ENCODE peak calls at places on chromosomes 4 and X, in eight cellular contexts. One of them, this sample, is unnamed.

GRCh38 chr4:158193171-158193749 is 17.0 kb upstream of the TMEM144 start:
- DNase-seq in aorta: no peak
- DNase-seq in HCT116: peak
- DNase-seq in right cardiac atrium: no peak
- DNase-seq in stomach: no peak
- DNase-seq in testis: no peak
- DNase-seq in lower lobe of right lung: no peak
- DNase-seq in GM12878: no peak
- DNase-seq in this sample: peak

GRCh38 chrX:41600266-41600665 is 88.5 kb upstream of the GPR34 start:
- DNase-seq in stomach: no peak
- DNase-seq in right cardiac atrium: no peak
- DNase-seq in aorta: no peak
- DNase-seq in HCT116: no peak
- DNase-seq in GM12878: no peak
- DNase-seq in testis: no peak
- DNase-seq in lower lobe of right lung: no peak
- DNase-seq in this sample: peak

GRCh38 chr4:103046416-103047290 is 27.1 kb upstream of the SLC9B1 start:
- DNase-seq in stomach: peak
- DNase-seq in testis: peak
- DNase-seq in right cardiac atrium: peak
- DNase-seq in aorta: no peak
- DNase-seq in GM12878: no peak
- DNase-seq in HCT116: peak
- DNase-seq in lower lobe of right lung: no peak
- DNase-seq in this sample: peak

GRCh38 chrX:64792598-64793337 is 183.5 kb downstream of the ZC4H2 start:
- DNase-seq in GM12878: no peak
- DNase-seq in right cardiac atrium: no peak
- DNase-seq in aorta: no peak
- DNase-seq in HCT116: no peak
- DNase-seq in lower lobe of right lung: no peak
- DNase-seq in testis: no peak
- DNase-seq in stomach: no peak
- DNase-seq in this sample: no peak

GRCh38 chr4:180993179-180993841 is 1249.9 kb upstream of the TENM3 start:
- DNase-seq in aorta: no peak
- DNase-seq in HCT116: no peak
- DNase-seq in GM12878: no peak
- DNase-seq in testis: no peak
- DNase-seq in right cardiac atrium: no peak
- DNase-seq in stomach: no peak
- DNase-seq in lower lobe of right lung: no peak
- DNase-seq in this sample: no peak

GRCh38 chr4:54076673-54077072 is 12.3 kb upstream of the CHIC2 start:
- DNase-seq in stomach: no peak
- DNase-seq in right cardiac atrium: no peak
- DNase-seq in lower lobe of right lung: no peak
- DNase-seq in aorta: no peak
- DNase-seq in testis: no peak
- DNase-seq in HCT116: no peak
- DNase-seq in GM12878: no peak
- DNase-seq in this sample: no peak

GRCh38 chr4:100124715-100125114 is 65.6 kb downstream of the DDIT4L start:
- DNase-seq in right cardiac atrium: no peak
- DNase-seq in testis: no peak
- DNase-seq in HCT116: no peak
- DNase-seq in stomach: no peak
- DNase-seq in lower lobe of right lung: no peak
- DNase-seq in GM12878: no peak
- DNase-seq in aorta: no peak
- DNase-seq in this sample: no peak

GRCh38 chrX:129984196-129984962 is 1.9 kb downstream of the BCORL1 start:
- DNase-seq in stomach: no peak
- DNase-seq in lower lobe of right lung: peak
- DNase-seq in testis: peak
- DNase-seq in GM12878: no peak
- DNase-seq in aorta: peak
- DNase-seq in HCT116: no peak
- DNase-seq in right cardiac atrium: peak
- DNase-seq in this sample: peak

GRCh38 chrX:82163701-82164100 is 961.8 kb downstream of the SH3BGRL start:
- DNase-seq in HCT116: no peak
- DNase-seq in GM12878: no peak
- DNase-seq in aorta: no peak
- DNase-seq in right cardiac atrium: no peak
- DNase-seq in testis: no peak
- DNase-seq in stomach: no peak
- DNase-seq in lower lobe of right lung: no peak
- DNase-seq in this sample: no peak

GRCh38 chr4:188113156-188113555 is 3.8 kb upstream of the TRIML2 start:
- DNase-seq in right cardiac atrium: no peak
- DNase-seq in lower lobe of right lung: no peak
- DNase-seq in aorta: no peak
- DNase-seq in stomach: no peak
- DNase-seq in testis: no peak
- DNase-seq in HCT116: no peak
- DNase-seq in GM12878: no peak
- DNase-seq in this sample: no peak

GRCh38 chr4:71231073-71231752 is 107.6 kb upstream of the SLC4A4 start:
- DNase-seq in testis: peak
- DNase-seq in stomach: peak
- DNase-seq in right cardiac atrium: peak
- DNase-seq in GM12878: no peak
- DNase-seq in aorta: peak
- DNase-seq in HCT116: no peak
- DNase-seq in lower lobe of right lung: peak
- DNase-seq in this sample: peak

GRCh38 chr4:71230613-71231012 is 108.2 kb upstream of the SLC4A4 start:
- DNase-seq in stomach: no peak
- DNase-seq in HCT116: no peak
- DNase-seq in right cardiac atrium: no peak
- DNase-seq in testis: no peak
- DNase-seq in lower lobe of right lung: no peak
- DNase-seq in aorta: no peak
- DNase-seq in GM12878: no peak
- DNase-seq in this sample: no peak

GRCh38 chr4:71230258-71230594 is 108.6 kb upstream of the SLC4A4 start:
- DNase-seq in right cardiac atrium: no peak
- DNase-seq in GM12878: no peak
- DNase-seq in lower lobe of right lung: no peak
- DNase-seq in aorta: no peak
- DNase-seq in HCT116: no peak
- DNase-seq in stomach: peak
- DNase-seq in testis: no peak
- DNase-seq in this sample: no peak

GRCh38 chr4:71232846-71233245 is 106.0 kb upstream of the SLC4A4 start:
- DNase-seq in aorta: no peak
- DNase-seq in testis: no peak
- DNase-seq in stomach: no peak
- DNase-seq in HCT116: no peak
- DNase-seq in GM12878: no peak
- DNase-seq in right cardiac atrium: no peak
- DNase-seq in lower lobe of right lung: no peak
- DNase-seq in this sample: no peak

GRCh38 chr4:71231753-71232420 is 106.9 kb upstream of the SLC4A4 start:
- DNase-seq in right cardiac atrium: no peak
- DNase-seq in lower lobe of right lung: no peak
- DNase-seq in stomach: no peak
- DNase-seq in GM12878: no peak
- DNase-seq in testis: no peak
- DNase-seq in aorta: no peak
- DNase-seq in HCT116: no peak
- DNase-seq in this sample: no peak
- H3K27ac ChIP-seq in right cardiac atrium: peak
- H3K27ac ChIP-seq in lower lobe of right lung: no peak
- H3K27ac ChIP-seq in stomach: no peak
- H3K27ac ChIP-seq in GM12878: no peak
- H3K27ac ChIP-seq in testis: no peak
- H3K27ac ChIP-seq in aorta: peak
- H3K27ac ChIP-seq in HCT116: no peak
- H3K27ac ChIP-seq in this sample: no peak

DNA sequence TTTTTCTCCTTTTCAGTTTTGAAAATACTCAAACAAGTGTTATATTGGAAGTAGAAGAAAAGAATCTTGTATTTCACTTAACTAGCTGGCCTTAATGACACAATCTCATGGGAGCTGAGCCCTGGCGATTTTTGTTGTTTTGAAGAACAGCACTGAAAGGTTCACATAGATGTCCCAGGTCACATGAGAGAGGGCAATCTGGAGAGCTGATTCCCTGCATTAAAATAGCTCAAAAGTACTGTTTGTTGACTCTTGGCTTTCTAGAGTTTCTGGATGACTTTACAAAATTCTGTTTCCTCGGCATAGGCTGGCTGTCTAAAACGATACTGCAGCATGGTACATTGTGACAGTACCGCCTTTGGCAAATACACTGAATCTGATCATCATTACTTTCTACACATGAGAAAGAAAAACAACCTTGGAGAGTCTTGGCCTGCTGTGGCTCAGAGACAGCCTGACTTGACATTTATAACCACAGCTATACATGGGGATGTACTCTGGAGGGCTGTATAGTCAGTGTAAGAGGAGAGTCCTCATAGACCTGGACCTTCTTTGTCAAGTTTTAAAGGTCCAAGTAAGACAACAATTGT is 119.8 kb upstream of the PDLIM3 start:
- DNase-seq in right cardiac atrium: no peak
- DNase-seq in lower lobe of right lung: no peak
- DNase-seq in testis: no peak
- DNase-seq in GM12878: no peak
- DNase-seq in aorta: no peak
- DNase-seq in stomach: no peak
- DNase-seq in HCT116: no peak
- DNase-seq in this sample: no peak
- H3K4me3 ChIP-seq in right cardiac atrium: peak
- H3K4me3 ChIP-seq in lower lobe of right lung: no peak
- H3K4me3 ChIP-seq in testis: no peak
- H3K4me3 ChIP-seq in GM12878: no peak
- H3K4me3 ChIP-seq in aorta: peak
- H3K4me3 ChIP-seq in stomach: peak
- H3K4me3 ChIP-seq in HCT116: no peak
- H3K4me3 ChIP-seq in this sample: no peak

GRCh38 chrX:53683556-53684414 is 2.7 kb downstream of the HUWE1 start:
- DNase-seq in testis: peak
- DNase-seq in HCT116: peak
- DNase-seq in right cardiac atrium: peak
- DNase-seq in stomach: peak
- DNase-seq in GM12878: peak
- DNase-seq in lower lobe of right lung: peak
- DNase-seq in aorta: peak
- DNase-seq in this sample: peak

GRCh38 chrX:53684415-53685192 is 1.9 kb downstream of the HUWE1 start:
- DNase-seq in stomach: no peak
- DNase-seq in right cardiac atrium: peak
- DNase-seq in lower lobe of right lung: peak
- DNase-seq in HCT116: no peak
- DNase-seq in GM12878: no peak
- DNase-seq in aorta: peak
- DNase-seq in testis: no peak
- DNase-seq in this sample: no peak

GRCh38 chrX:53688300-53688699 is 1.8 kb upstream of the HUWE1 start:
- DNase-seq in HCT116: no peak
- DNase-seq in stomach: no peak
- DNase-seq in aorta: no peak
- DNase-seq in lower lobe of right lung: no peak
- DNase-seq in GM12878: no peak
- DNase-seq in right cardiac atrium: no peak
- DNase-seq in testis: no peak
- DNase-seq in this sample: no peak

GRCh38 chrX:53686151-53686885 is at the start of gene HUWE1:
- DNase-seq in testis: peak
- DNase-seq in aorta: peak
- DNase-seq in right cardiac atrium: peak
- DNase-seq in HCT116: no peak
- DNase-seq in lower lobe of right lung: peak
- DNase-seq in stomach: peak
- DNase-seq in GM12878: no peak
- DNase-seq in this sample: peak

DNA sequence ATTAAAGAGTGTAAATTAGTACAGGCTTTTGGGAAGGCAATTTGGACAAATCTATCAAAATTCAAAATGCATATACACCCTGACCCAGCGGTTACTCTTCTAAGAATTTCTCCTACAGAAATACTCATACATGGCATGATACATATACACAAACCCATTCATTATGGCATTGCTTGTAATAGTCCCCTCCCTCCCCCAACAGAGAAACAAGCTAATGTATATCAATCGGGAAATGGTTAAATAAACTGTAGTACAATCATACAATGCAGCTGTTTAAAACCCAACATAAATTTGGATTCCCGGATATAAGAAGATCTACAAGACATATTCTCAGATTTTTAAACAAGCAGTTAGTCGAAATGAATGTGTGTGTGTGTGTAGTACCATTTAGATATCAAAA is 808 bp downstream of the HUWE1 start:
- DNase-seq in stomach: no peak
- DNase-seq in HCT116: no peak
- DNase-seq in testis: no peak
- DNase-seq in GM12878: no peak
- DNase-seq in lower lobe of right lung: no peak
- DNase-seq in right cardiac atrium: no peak
- DNase-seq in aorta: no peak
- DNase-seq in this sample: no peak
- H3K27ac ChIP-seq in stomach: peak
- H3K27ac ChIP-seq in HCT116: peak
- H3K27ac ChIP-seq in testis: peak
- H3K27ac ChIP-seq in GM12878: peak
- H3K27ac ChIP-seq in lower lobe of right lung: peak
- H3K27ac ChIP-seq in right cardiac atrium: peak
- H3K27ac ChIP-seq in aorta: no peak
- H3K27ac ChIP-seq in this sample: peak

DNA sequence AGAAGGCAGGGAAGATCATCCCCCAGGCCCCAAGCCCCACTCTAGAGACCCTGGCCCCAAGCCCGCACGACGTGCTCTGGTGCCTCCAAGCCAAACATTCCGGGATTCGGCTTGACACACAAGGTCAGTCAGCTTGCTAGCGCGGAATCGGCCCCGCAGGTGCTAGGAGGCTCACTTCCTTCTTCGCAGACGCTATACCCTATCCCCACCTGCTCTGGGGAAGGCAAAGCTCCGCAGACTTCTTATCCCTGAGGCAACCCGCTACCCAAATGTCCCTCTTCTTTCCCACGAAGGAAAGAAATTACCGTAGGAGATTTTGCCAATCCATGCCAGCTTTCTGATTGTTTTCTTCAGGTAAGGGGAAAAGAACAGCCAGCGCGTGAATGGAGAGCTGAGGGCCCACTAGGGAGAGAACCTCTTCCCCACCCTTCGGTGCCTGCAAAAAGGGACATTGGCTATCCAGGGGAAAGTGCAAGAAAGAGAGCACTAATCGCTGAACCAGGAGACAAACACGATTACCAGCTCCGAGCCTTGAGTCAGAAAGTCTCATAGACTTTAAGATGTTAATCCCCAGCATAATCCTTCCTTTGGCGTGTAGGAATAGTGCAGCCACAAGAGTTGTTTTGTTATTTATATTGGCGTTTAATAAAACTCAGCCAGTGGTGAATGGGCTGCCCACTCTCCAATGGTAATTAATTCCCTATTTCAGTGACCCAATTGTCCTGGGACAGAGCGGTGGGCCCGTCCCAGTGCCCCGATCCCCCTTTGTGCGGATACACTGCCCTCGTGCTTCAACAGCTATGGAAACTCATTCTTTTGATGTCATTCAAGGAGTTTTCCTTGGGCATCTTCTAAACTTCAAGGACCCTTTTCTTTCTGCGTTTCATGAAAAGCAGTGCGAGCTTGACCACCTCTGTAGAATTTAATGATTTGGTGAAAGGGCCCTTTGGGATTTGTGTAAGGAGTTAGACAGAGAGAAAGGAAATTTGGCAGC is 5.4 kb upstream of the NEUROG2 start:
- DNase-seq in lower lobe of right lung: no peak
- DNase-seq in stomach: no peak
- DNase-seq in right cardiac atrium: no peak
- DNase-seq in testis: no peak
- DNase-seq in GM12878: no peak
- DNase-seq in HCT116: no peak
- DNase-seq in aorta: no peak
- DNase-seq in this sample: no peak
- H3K4me3 ChIP-seq in lower lobe of right lung: no peak
- H3K4me3 ChIP-seq in stomach: no peak
- H3K4me3 ChIP-seq in right cardiac atrium: no peak
- H3K4me3 ChIP-seq in testis: no peak
- H3K4me3 ChIP-seq in GM12878: peak
- H3K4me3 ChIP-seq in HCT116: no peak
- H3K4me3 ChIP-seq in aorta: no peak
- H3K4me3 ChIP-seq in this sample: no peak

This sample was measured in cardiac muscle cell.